ENCODE peak calls at places on chromosomes 3 and 15, in four cellular contexts. One of them, this sample, is unnamed.

GRCh38 chr15:72112111-72112510 is 5.8 kb downstream of the MYO9A start:
- DNase-seq in neuronal stem cell: no peak
- DNase-seq in PC-9: no peak
- DNase-seq in neural progenitor cell: no peak
- DNase-seq in this sample: no peak

GRCh38 chr3:128385080-128385832 is 81.4 kb downstream of the DNAJB8 start:
- DNase-seq in PC-9: no peak
- DNase-seq in neuronal stem cell: no peak
- DNase-seq in neural progenitor cell: no peak
- DNase-seq in this sample: peak; percentile 89

GRCh38 chr3:94293793-94294195 is 230.9 kb downstream of the NSUN3 start:
- DNase-seq in neuronal stem cell: no peak
- DNase-seq in PC-9: no peak
- DNase-seq in neural progenitor cell: peak; percentile 8
- DNase-seq in this sample: no peak

GRCh38 chr3:189563841-189564563 is 67.2 kb upstream of the TP63 start:
- DNase-seq in PC-9: peak; percentile 92
- DNase-seq in neural progenitor cell: no peak
- DNase-seq in neuronal stem cell: no peak
- DNase-seq in this sample: peak; percentile 92

GRCh38 chr3:111072016-111072891 is 638 bp downstream of the NECTIN3 start:
- DNase-seq in PC-9: no peak
- DNase-seq in neural progenitor cell: peak; percentile 64
- DNase-seq in neuronal stem cell: no peak
- DNase-seq in this sample: peak; percentile 70

GRCh38 chr3:27939940-27940339 is 217.8 kb upstream of the EOMES start:
- DNase-seq in neuronal stem cell: peak; percentile 6
- DNase-seq in PC-9: no peak
- DNase-seq in neural progenitor cell: peak; percentile 2
- DNase-seq in this sample: peak; percentile 80

GRCh38 chr3:147941984-147942383 is 532.8 kb downstream of the ZIC1 start:
- DNase-seq in neural progenitor cell: peak; percentile 46
- DNase-seq in neuronal stem cell: no peak
- DNase-seq in PC-9: no peak
- DNase-seq in this sample: no peak

GRCh38 chr3:64229903-64230302 is 4.6 kb upstream of the PRICKLE2 start:
- DNase-seq in neural progenitor cell: no peak
- DNase-seq in neuronal stem cell: no peak
- DNase-seq in PC-9: no peak
- DNase-seq in this sample: peak; percentile 71

GRCh38 chr3:140595295-140595694 is 82.6 kb upstream of the TRIM42 start:
- DNase-seq in neural progenitor cell: no peak
- DNase-seq in PC-9: no peak
- DNase-seq in neuronal stem cell: no peak
- DNase-seq in this sample: no peak

GRCh38 chr15:77636209-77636608 is 3.5 kb upstream of the LINGO1 start:
- DNase-seq in neural progenitor cell: no peak
- DNase-seq in PC-9: no peak
- DNase-seq in neuronal stem cell: no peak
- DNase-seq in this sample: no peak

GRCh38 chr15:81929557-81929956 is 116.3 kb downstream of the MEX3B start:
- DNase-seq in neural progenitor cell: no peak
- DNase-seq in PC-9: no peak
- DNase-seq in neuronal stem cell: no peak
- DNase-seq in this sample: no peak

GRCh38 chr3:137110392-137110996 is 152.7 kb downstream of the IL20RB start:
- DNase-seq in neuronal stem cell: no peak
- DNase-seq in PC-9: no peak
- DNase-seq in neural progenitor cell: peak; percentile 58
- DNase-seq in this sample: peak; percentile 57

GRCh38 chr15:37298271-37298670 is 197.9 kb upstream of the MEIS2 start:
- DNase-seq in PC-9: no peak
- DNase-seq in neuronal stem cell: no peak
- DNase-seq in neural progenitor cell: no peak
- DNase-seq in this sample: no peak

GRCh38 chr3:94028093-94028837 is at the start of gene STX19:
- DNase-seq in PC-9: peak; percentile 96
- DNase-seq in neural progenitor cell: no peak
- DNase-seq in neuronal stem cell: no peak
- DNase-seq in this sample: no peak

GRCh38 chr15:56918907-56919707 is 663 bp downstream of the TCF12 start:
- DNase-seq in PC-9: peak; percentile 40
- DNase-seq in neural progenitor cell: peak; percentile 87
- DNase-seq in neuronal stem cell: peak; percentile 55
- DNase-seq in this sample: peak; percentile 91

GRCh38 chr3:127180859-127181258 is 12.1 kb upstream of the PRR23E start:
- DNase-seq in neuronal stem cell: no peak
- DNase-seq in PC-9: no peak
- DNase-seq in neural progenitor cell: no peak
- DNase-seq in this sample: no peak

GRCh38 chr3:122353215-122353614 is 28.2 kb downstream of the CSTA start:
- DNase-seq in neuronal stem cell: no peak
- DNase-seq in neural progenitor cell: no peak
- DNase-seq in PC-9: no peak
- DNase-seq in this sample: peak; percentile 33

GRCh38 chr3:142795332-142795731 is 71.5 kb downstream of the TRPC1 start:
- DNase-seq in neural progenitor cell: no peak
- DNase-seq in PC-9: no peak
- DNase-seq in neuronal stem cell: no peak
- DNase-seq in this sample: no peak

GRCh38 chr3:184052773-184053172 is at the start of gene HTR3C:
- DNase-seq in neuronal stem cell: no peak
- DNase-seq in neural progenitor cell: no peak
- DNase-seq in PC-9: no peak
- DNase-seq in this sample: no peak

GRCh38 chr3:56467108-56467507 is 1.2 kb downstream of the ERC2 start:
- DNase-seq in PC-9: no peak
- DNase-seq in neural progenitor cell: peak; percentile 96
- DNase-seq in neuronal stem cell: peak; percentile 90
- DNase-seq in this sample: no peak

GRCh38 chr3:126952983-126953660 is 29.8 kb upstream of the PLXNA1 start:
- DNase-seq in neural progenitor cell: no peak
- DNase-seq in neuronal stem cell: no peak
- DNase-seq in PC-9: no peak
- DNase-seq in this sample: no peak

GRCh38 chr3:14434105-14434504 is 31.7 kb downstream of the SLC6A6 start:
- DNase-seq in neuronal stem cell: no peak
- DNase-seq in PC-9: peak; percentile 43
- DNase-seq in neural progenitor cell: no peak
- DNase-seq in this sample: peak; percentile 92

GRCh38 chr3:58052373-58053273 is 44.4 kb downstream of the FLNB start:
- DNase-seq in PC-9: peak; percentile 92
- DNase-seq in neural progenitor cell: no peak
- DNase-seq in neuronal stem cell: no peak
- DNase-seq in this sample: peak; percentile 97

GRCh38 chr15:65583701-65584100 is 27.2 kb downstream of the INTS14 start:
- DNase-seq in neural progenitor cell: peak; percentile 19
- DNase-seq in PC-9: no peak
- DNase-seq in neuronal stem cell: peak; percentile 5
- DNase-seq in this sample: peak; percentile 24

GRCh38 chr3:169771651-169772529 is 1.3 kb upstream of the MYNN start:
- DNase-seq in PC-9: peak; percentile 77
- DNase-seq in neuronal stem cell: peak; percentile 92
- DNase-seq in neural progenitor cell: peak; percentile 87
- DNase-seq in this sample: peak; percentile 75

GRCh38 chr15:48644498-48644826 is 1.0 kb downstream of the FBN1 start:
- DNase-seq in neural progenitor cell: no peak
- DNase-seq in PC-9: no peak
- DNase-seq in neuronal stem cell: no peak
- DNase-seq in this sample: peak; percentile 65
- H2AFZ ChIP-seq in neural progenitor cell: peak overlapping the region; percentile 76
- H2AFZ ChIP-seq in PC-9: no peak overlapping the region
- H2AFZ ChIP-seq in neuronal stem cell: peak overlapping the region; percentile 98
- H2AFZ ChIP-seq in this sample: no peak overlapping the region

GRCh38 chr15:80609111-80609510 is 86.0 kb upstream of the ABHD17C start:
- DNase-seq in neural progenitor cell: no peak
- DNase-seq in neuronal stem cell: no peak
- DNase-seq in PC-9: no peak
- DNase-seq in this sample: no peak
- H2AFZ ChIP-seq in neural progenitor cell: no peak overlapping the region
- H2AFZ ChIP-seq in neuronal stem cell: no peak overlapping the region
- H2AFZ ChIP-seq in PC-9: no peak overlapping the region
- H2AFZ ChIP-seq in this sample: no peak overlapping the region

DNA sequence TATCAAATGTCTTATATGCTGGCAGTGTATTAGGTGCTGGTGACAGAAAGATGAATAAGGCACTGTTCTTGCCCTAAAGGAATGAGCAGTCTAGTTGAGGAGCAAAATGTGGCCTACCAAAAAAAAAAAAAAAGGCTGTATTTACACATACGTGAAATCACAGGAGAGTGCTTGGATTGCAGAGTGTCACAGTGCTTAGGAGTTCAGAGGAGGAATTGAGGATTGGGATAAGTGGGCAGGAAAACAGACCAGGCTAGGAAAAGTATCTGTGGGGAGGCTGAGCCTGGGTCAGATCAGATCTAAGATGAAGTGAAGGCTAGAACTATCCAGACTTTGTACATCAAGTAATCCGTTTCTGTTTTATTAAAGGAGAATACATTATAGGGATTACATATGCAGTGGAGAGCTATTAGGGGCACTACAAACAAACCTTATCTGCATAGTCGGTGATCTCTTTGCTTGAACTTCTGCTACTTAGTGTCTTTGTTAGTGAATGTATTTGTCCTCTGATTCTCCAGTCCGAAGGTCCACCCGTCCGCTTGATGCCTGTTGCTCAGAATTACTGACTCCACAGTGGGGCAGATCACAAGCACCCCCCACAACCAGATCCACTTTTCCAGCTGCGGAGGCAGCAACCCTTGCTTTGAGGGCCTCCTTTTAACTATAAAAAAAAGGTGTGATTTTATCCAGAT is 80.0 kb downstream of the FNDC3B start:
- DNase-seq in PC-9: no peak
- DNase-seq in neuronal stem cell: no peak
- DNase-seq in neural progenitor cell: no peak
- DNase-seq in this sample: no peak
- H2AFZ ChIP-seq in PC-9: no peak overlapping the region
- H2AFZ ChIP-seq in neuronal stem cell: no peak overlapping the region
- H2AFZ ChIP-seq in neural progenitor cell: no peak overlapping the region
- H2AFZ ChIP-seq in this sample: no peak overlapping the region

GRCh38 chr3:66441124-66441523 is 59.7 kb downstream of the LRIG1 start:
- DNase-seq in PC-9: peak; percentile 46
- DNase-seq in neuronal stem cell: no peak
- DNase-seq in neural progenitor cell: no peak
- DNase-seq in this sample: peak; percentile 71
- H2AFZ ChIP-seq in PC-9: peak overlapping the region; percentile 48
- H2AFZ ChIP-seq in neuronal stem cell: no peak overlapping the region
- H2AFZ ChIP-seq in neural progenitor cell: no peak overlapping the region
- H2AFZ ChIP-seq in this sample: peak overlapping the region; percentile 22

GRCh38 chr15:89087066-89087829 is 1.0 kb upstream of the ABHD2 start:
- DNase-seq in PC-9: no peak
- DNase-seq in neural progenitor cell: no peak
- DNase-seq in neuronal stem cell: no peak
- DNase-seq in this sample: no peak
- H2AFZ ChIP-seq in PC-9: peak overlapping the region; percentile 67
- H2AFZ ChIP-seq in neural progenitor cell: peak overlapping the region; percentile 79
- H2AFZ ChIP-seq in neuronal stem cell: peak overlapping the region; percentile 89
- H2AFZ ChIP-seq in this sample: peak overlapping the region; percentile 58